ENCODE peak calls at places on chromosomes 6 and 20, in ten cellular contexts. Y, O, S, U, H, D, F, Q, E and G are unnamed samples.
A peak's percentile ranks its signal among the peaks of the same experiment; 100 is the strongest.

GRCh38 chr6:163323274-163323673 is 91.2 kb upstream of the QKI start:
- DNase-seq in O (no peak), U (no peak), E (no peak), F (no peak), S (no peak), D (no peak), H (no peak), Y (peak; percentile 80), Q (no peak), G (no peak)

GRCh38 chr20:45336530-45337366 is 11.5 kb downstream of the SDC4 start:
- DNase-seq in D (no peak), H (no peak), U (peak; percentile 85), S (no peak), F (peak; percentile 96), Y (no peak), O (peak; percentile 85), E (no peak), Q (peak; percentile 78), G (peak; percentile 64)

GRCh38 chr6:53031281-53031680 is 33.9 kb upstream of the FBXO9 start:
- DNase-seq in Y (no peak), S (no peak), O (no peak), F (no peak), Q (no peak), H (no peak), U (no peak), D (no peak), E (no peak), G (no peak)

GRCh38 chr6:125037826-125038225 is 75.6 kb downstream of the RNF217 start:
- DNase-seq in S (no peak), H (no peak), Y (no peak), Q (no peak), D (no peak), E (no peak), O (no peak), F (no peak), U (no peak), G (no peak)

GRCh38 chr6:42227173-42227850 is 9.7 kb upstream of the MRPS10 start:
- DNase-seq in Q (no peak), F (no peak), H (no peak), O (no peak), D (no peak), Y (no peak), E (no peak), U (no peak), S (no peak), G (no peak)

GRCh38 chr20:1934162-1934561 is 39.0 kb downstream of the SIRPA start:
- DNase-seq in H (no peak), F (peak; percentile 59), S (no peak), Q (no peak), O (peak; percentile 88), U (no peak), Y (no peak), E (no peak), D (no peak), G (peak; percentile 43)

GRCh38 chr6:153012856-153013255 is 10.3 kb upstream of the MTRF1L start:
- DNase-seq in Y (no peak), D (no peak), Q (no peak), E (no peak), F (no peak), S (no peak), U (no peak), O (no peak), H (no peak), G (no peak)

GRCh38 chr6:112649853-112650252 is 302.7 kb downstream of the RFPL4B start:
- DNase-seq in D (no peak), F (no peak), O (no peak), Q (no peak), U (no peak), H (no peak), S (no peak), Y (no peak), E (no peak), G (no peak)

GRCh38 chr6:122730775-122731386 is 48.6 kb upstream of the FABP7 start:
- DNase-seq in D (no peak), E (peak; percentile 88), O (peak; percentile 52), F (peak; percentile 44), U (no peak), Q (peak; percentile 61), S (no peak), H (no peak), Y (no peak), G (no peak)

GRCh38 chr20:18165553-18165952 is 27.9 kb downstream of the KAT14 start:
- DNase-seq in O (no peak), F (no peak), U (no peak), H (no peak), E (no peak), Y (no peak), D (no peak), S (no peak), Q (no peak), G (no peak)

GRCh38 chr6:111950661-111951426 is 77.6 kb upstream of the FYN start:
- DNase-seq in E (no peak), Y (no peak), H (no peak), F (peak; percentile 35), D (no peak), Q (no peak), O (no peak), U (no peak), S (no peak), G (no peak)

GRCh38 chr6:449486-450419 is 58.2 kb downstream of the IRF4 start:
- DNase-seq in F (no peak), D (no peak), Q (no peak), E (no peak), Y (peak; percentile 63), U (no peak), S (no peak), O (no peak), H (no peak), G (peak; percentile 46)

GRCh38 chr6:24283043-24283985 is 74.5 kb downstream of the DCDC2 start:
- DNase-seq in D (peak; percentile 19), Y (peak; percentile 91), S (no peak), U (peak; percentile 81), Q (peak; percentile 87), F (peak; percentile 79), E (peak; percentile 29), H (peak; percentile 61), O (peak; percentile 75), G (peak; percentile 80)

GRCh38 chr20:54015496-54015895 is 54.9 kb downstream of the BCAS1 start:
- DNase-seq in E (no peak), Y (no peak), D (no peak), H (no peak), Q (no peak), U (no peak), O (no peak), F (no peak), S (no peak), G (no peak)

GRCh38 chr20:33789109-33789857 is 21.9 kb upstream of the CHMP4B start:
- DNase-seq in D (no peak), Q (peak; percentile 93), H (no peak), O (peak; percentile 85), U (peak; percentile 89), F (peak; percentile 97), E (no peak), Y (no peak), S (no peak), G (no peak)

GRCh38 chr20:16415079-16415478 is 158.2 kb downstream of the KIF16B start:
- DNase-seq in F (peak; percentile 2), H (no peak), E (no peak), U (no peak), Q (no peak), D (no peak), S (no peak), O (peak; percentile 29), Y (no peak), G (no peak)

GRCh38 chr6:165662671-165663282 is at the start of gene PDE10A:
- DNase-seq in S (no peak), F (no peak), U (peak; percentile 80), H (no peak), Y (peak; percentile 73), E (no peak), O (peak; percentile 70), D (peak; percentile 31), Q (peak; percentile 56), G (peak; percentile 74)

GRCh38 chr20:40651121-40651520 is 37.9 kb downstream of the MAFB start:
- DNase-seq in D (no peak), O (no peak), Y (no peak), H (no peak), F (peak; percentile 70), Q (no peak), S (no peak), U (no peak), E (no peak), G (no peak)

GRCh38 chr6:79813854-79814477 is 133.4 kb downstream of the ELOVL4 start:
- DNase-seq in H (peak; percentile 22), U (peak; percentile 77), S (peak; percentile 10), Y (peak; percentile 89), E (peak; percentile 93), O (peak; percentile 73), F (peak; percentile 60), Q (peak; percentile 83), D (peak; percentile 28), G (peak; percentile 67)

GRCh38 chr20:11379257-11380011 is 538.3 kb upstream of the BTBD3 start:
- DNase-seq in U (no peak), F (peak; percentile 39), D (no peak), O (no peak), S (no peak), E (no peak), Y (no peak), H (no peak), Q (peak; percentile 78), G (no peak)

GRCh38 chr6:134063966-134064445 is 11.6 kb upstream of the SLC2A12 start:
- DNase-seq in Y (no peak), D (peak; percentile 47), H (peak; percentile 47), S (peak; percentile 50), Q (peak; percentile 77), U (peak; percentile 79), E (peak; percentile 87), O (peak; percentile 86), F (peak; percentile 73), G (peak; percentile 70)

GRCh38 chr20:18224968-18225568 is 63.3 kb upstream of the ZNF133 start:
- DNase-seq in Y (no peak), D (no peak), U (no peak), Q (peak; percentile 61), F (peak; percentile 62), O (peak; percentile 67), E (no peak), S (no peak), H (no peak), G (peak; percentile 54)